ENCODE peak calls at places on chromosomes 13 and 19, in eight cellular contexts. J is esophagus squamous epithelium, T is testis, S is body of pancreas, V is ovary, I is transverse colon, W is stomach, U is breast epithelium. G is an unnamed sample.

GRCh38 chr13:78601124-78601885 is 2.0 kb downstream of the POU4F1 start:
- DNase-seq in J (no peak), T (peak), S (no peak), V (no peak), I (no peak), W (no peak), U (no peak), G (no peak)

GRCh38 chr13:44474122-44474910 is 100.7 kb downstream of the SERP2 start:
- DNase-seq in J (no peak), T (peak), S (no peak), V (no peak), I (no peak), W (no peak), U (no peak), G (no peak)

GRCh38 chr19:57620673-57621348 is 6.8 kb downstream of the ZNF134 start:
- DNase-seq in J (no peak), T (no peak), S (no peak), V (no peak), I (no peak), W (no peak), U (no peak), G (no peak)

GRCh38 chr13:32902898-32903297 is 113.3 kb upstream of the KL start:
- DNase-seq in J (no peak), T (peak), S (peak), V (peak), I (peak), W (peak), U (no peak), G (peak)

GRCh38 chr13:30193279-30194234 is 113.8 kb downstream of the KATNAL1 start:
- DNase-seq in J (no peak), T (no peak), S (no peak), V (no peak), I (no peak), W (no peak), U (no peak), G (no peak)

GRCh38 chr19:34555447-34555846 is 73.9 kb downstream of the WTIP start:
- DNase-seq in J (no peak), T (no peak), S (no peak), V (no peak), I (no peak), W (no peak), U (no peak), G (no peak)

GRCh38 chr13:34155931-34156607 is 338.1 kb downstream of the RFC3 start:
- DNase-seq in J (no peak), T (no peak), S (no peak), V (no peak), I (no peak), W (no peak), U (no peak), G (no peak)

GRCh38 chr19:10699650-10700335 is 1.4 kb upstream of the QTRT1 start:
- DNase-seq in J (no peak), T (peak), S (peak), V (no peak), I (peak), W (peak), U (no peak), G (no peak)

GRCh38 chr13:99898421-99898820 is 73.1 kb downstream of the ZIC5 start:
- DNase-seq in J (no peak), T (no peak), S (no peak), V (no peak), I (no peak), W (no peak), U (no peak), G (no peak)

GRCh38 chr13:31629085-31629785 is 110.1 kb upstream of the RXFP2 start:
- DNase-seq in J (no peak), T (no peak), S (no peak), V (no peak), I (no peak), W (no peak), U (no peak), G (no peak)

GRCh38 chr19:41373993-41374392 is 2.3 kb upstream of the TMEM91 start:
- DNase-seq in J (no peak), T (peak), S (peak), V (peak), I (peak), W (peak), U (peak), G (no peak)

GRCh38 chr13:30831515-30831914 is 74.6 kb upstream of the MEDAG start:
- DNase-seq in J (no peak), T (no peak), S (no peak), V (no peak), I (no peak), W (no peak), U (no peak), G (no peak)

GRCh38 chr13:75161804-75162203 is 320.2 kb downstream of the TBC1D4 start:
- DNase-seq in J (no peak), T (no peak), S (no peak), V (no peak), I (no peak), W (no peak), U (no peak), G (no peak)

GRCh38 chr13:103833453-103833852 is 767.2 kb upstream of the SLC10A2 start:
- DNase-seq in J (no peak), T (no peak), S (no peak), V (no peak), I (no peak), W (no peak), U (no peak), G (no peak)

GRCh38 chr19:33177417-33177976 is 16.6 kb upstream of the LRP3 start:
- DNase-seq in J (peak), T (peak), S (no peak), V (no peak), I (no peak), W (no peak), U (peak), G (no peak)

GRCh38 chr19:51122112-51122981 is 2.4 kb upstream of the SIGLEC9 start:
- DNase-seq in J (no peak), T (peak), S (no peak), V (no peak), I (no peak), W (no peak), U (no peak), G (no peak)

GRCh38 chr13:44007451-44007850 is 127.7 kb downstream of the LACC1 start:
- DNase-seq in J (no peak), T (peak), S (no peak), V (no peak), I (no peak), W (no peak), U (no peak), G (no peak)

GRCh38 chr13:49869514-49869913 is 66.6 kb downstream of the SPRYD7 start:
- DNase-seq in J (no peak), T (peak), S (no peak), V (no peak), I (no peak), W (no peak), U (no peak), G (no peak)

GRCh38 chr19:12789904-12790619 is 1.2 kb upstream of the JUNB start:
- DNase-seq in J (peak), T (peak), S (peak), V (peak), I (peak), W (peak), U (peak), G (peak)

GRCh38 chr19:16660763-16661479 is at the start of gene TMEM38A:
- DNase-seq in J (no peak), T (peak), S (peak), V (peak), I (peak), W (peak), U (peak), G (peak)

GRCh38 chr13:94712287-94712811 is at the start of gene SOX21:
- DNase-seq in J (no peak), T (no peak), S (no peak), V (no peak), I (no peak), W (no peak), U (no peak), G (no peak)

GRCh38 chr19:35533822-35534521 is 716 bp downstream of the GAPDHS start:
- DNase-seq in J (no peak), T (peak), S (peak), V (peak), I (peak), W (peak), U (no peak), G (no peak)

GRCh38 chr13:50512602-50513527 is 330.6 kb downstream of the DLEU7 start:
- DNase-seq in J (peak), T (peak), S (peak), V (peak), I (peak), W (peak), U (no peak), G (no peak)

GRCh38 chr13:102779426-102780159 is 6.0 kb upstream of the TEX30 start:
- DNase-seq in J (no peak), T (no peak), S (no peak), V (no peak), I (no peak), W (no peak), U (no peak), G (no peak)

GRCh38 chr13:113822266-113822665 is 41.6 kb downstream of the GAS6 start:
- DNase-seq in J (no peak), T (no peak), S (no peak), V (no peak), I (no peak), W (no peak), U (no peak), G (no peak)

GRCh38 chr13:113819731-113820715 is 43.9 kb downstream of the GAS6 start:
- DNase-seq in J (no peak), T (no peak), S (no peak), V (no peak), I (no peak), W (no peak), U (no peak), G (no peak)

GRCh38 chr13:113819341-113819730 is 44.5 kb downstream of the GAS6 start:
- DNase-seq in J (no peak), T (no peak), S (no peak), V (no peak), I (no peak), W (no peak), U (no peak), G (no peak)

GRCh38 chr13:113821847-113822246 is 42.0 kb downstream of the GAS6 start:
- DNase-seq in J (no peak), T (no peak), S (no peak), V (peak), I (no peak), W (no peak), U (no peak), G (no peak)

DNA sequence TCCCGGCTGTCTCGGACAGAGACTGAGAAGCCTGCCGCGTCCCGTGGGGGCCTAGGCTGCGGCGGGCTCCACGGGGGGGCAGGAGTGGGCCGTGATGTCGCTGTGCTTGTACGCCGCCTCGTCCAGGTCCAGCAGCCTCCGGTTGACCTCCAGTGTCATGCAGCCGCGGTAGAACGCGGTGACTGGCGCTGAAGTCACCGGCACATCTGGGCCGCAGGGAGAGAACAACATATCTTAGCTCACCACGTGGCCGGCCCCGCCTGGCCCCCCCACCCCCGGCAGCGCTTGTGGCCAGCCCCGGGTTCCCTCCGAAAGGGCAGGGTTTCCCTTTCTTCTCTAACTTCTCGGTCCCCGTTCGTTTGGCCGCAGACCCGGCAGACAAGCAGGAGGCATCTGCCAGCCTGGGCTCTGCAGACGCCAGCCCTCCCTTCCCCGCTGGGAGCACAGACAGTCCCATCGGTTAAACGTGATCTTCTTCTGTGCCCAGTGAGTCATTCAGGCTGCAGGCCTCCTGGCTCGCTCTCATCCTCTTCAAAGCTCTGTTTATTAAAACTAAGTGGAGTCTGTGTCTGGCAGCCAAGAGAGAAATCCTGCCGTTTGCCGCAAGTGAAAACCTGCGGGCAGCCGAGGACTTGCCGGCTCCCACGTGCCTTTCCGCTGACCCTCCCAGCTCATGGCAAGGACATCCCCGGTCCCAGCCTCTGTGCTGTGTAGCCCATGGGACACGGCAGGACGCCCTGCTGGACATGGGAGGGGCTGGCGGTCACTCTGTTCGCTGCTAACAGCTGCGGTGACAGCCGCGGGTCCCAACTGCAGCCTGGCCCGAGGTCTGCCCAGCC is 42.8 kb downstream of the GAS6 start:
- DNase-seq in J (no peak), T (peak), S (peak), V (peak), I (peak), W (no peak), U (peak), G (peak)
- TF ChIP-seq POLR2A in J (no peak), T (no peak), S (no peak), V (no peak), I (no peak), W (no peak), U (no peak), G (peak)

DNA sequence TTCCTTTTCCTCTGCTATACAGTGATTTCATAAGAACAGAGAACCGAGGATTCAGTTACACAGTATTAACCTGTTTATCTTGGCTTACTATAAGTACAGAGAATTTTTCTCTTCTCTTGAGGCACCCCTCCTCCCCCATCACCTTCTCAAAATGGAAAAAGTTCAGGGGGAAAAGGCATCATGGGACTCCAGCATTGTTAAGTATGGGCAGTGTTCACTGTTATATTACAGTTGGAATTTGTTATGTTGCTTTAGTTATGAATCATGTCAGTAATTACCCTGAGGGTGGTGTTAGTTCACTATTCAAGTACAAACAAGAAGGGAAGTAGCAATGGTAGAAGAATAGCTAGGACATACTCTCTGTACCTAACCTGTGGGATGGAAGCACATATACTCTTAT is 12.1 kb downstream of the LPAR6 start:
- DNase-seq in J (no peak), T (no peak), S (no peak), V (no peak), I (no peak), W (no peak), U (no peak), G (no peak)
- TF ChIP-seq CTCF in J (no peak), T (no peak), S (no peak), V (no peak), I (no peak), W (no peak), U (no peak), G (no peak)

GRCh38 chr19:49890349-49891311 is 6.1 kb downstream of the IL4I1 start:
- DNase-seq in J (no peak), T (peak), S (peak), V (peak), I (peak), W (peak), U (no peak), G (no peak)
- H3K4me3 ChIP-seq in J (peak), T (peak), S (no peak), V (peak), I (peak), W (peak), U (peak), G (peak)

DNA sequence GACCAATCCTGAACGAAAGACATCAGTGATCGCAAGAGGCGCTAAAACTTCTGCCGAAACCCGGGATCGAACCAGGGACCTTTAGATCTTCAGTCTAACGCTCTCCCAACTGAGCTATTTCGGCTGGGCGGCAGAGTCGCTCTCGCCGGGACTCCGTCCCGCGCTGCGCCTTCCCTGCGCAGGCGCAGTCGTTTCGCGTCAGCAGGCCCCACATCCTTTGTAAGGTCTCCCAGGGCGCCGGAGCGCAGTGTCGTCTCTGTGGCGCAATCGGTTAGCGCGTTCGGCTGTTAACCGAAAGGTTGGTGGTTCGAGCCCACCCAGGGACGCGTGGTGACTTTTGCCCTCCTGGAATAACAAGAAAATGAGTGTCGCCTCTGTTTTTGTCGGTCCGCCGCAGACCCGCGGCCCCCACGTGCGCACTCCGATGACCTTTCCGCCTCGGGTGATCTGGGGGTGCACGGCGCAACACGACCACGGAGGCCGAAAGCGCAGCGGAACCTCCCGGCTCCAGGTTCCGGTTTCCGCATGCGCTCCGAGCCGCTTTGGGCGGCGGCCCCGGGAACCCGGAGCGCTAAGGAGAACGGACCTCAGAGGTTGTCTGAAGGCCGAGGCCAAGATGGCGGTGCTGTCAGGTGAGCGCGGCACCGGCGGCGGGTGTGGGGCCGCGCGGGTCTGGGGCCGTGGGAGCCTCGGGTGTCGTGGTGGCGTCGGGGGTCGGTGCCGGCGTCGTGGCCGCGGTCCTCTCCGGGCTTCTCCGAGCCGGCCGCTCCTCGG is at the start of gene NDUFS7:
- DNase-seq in J (peak), T (peak), S (peak), V (peak), I (peak), W (peak), U (peak), G (peak)
- TF ChIP-seq POLR2A in J (peak), T (no peak), S (peak), V (peak), I (peak), W (no peak), U (no peak), G (peak)

GRCh38 chr19:4660181-4660791 is 9.9 kb downstream of the MYDGF start:
- DNase-seq in J (no peak), T (no peak), S (no peak), V (no peak), I (peak), W (peak), U (no peak), G (no peak)
- TF ChIP-seq CTCF in J (no peak), T (no peak), S (no peak), V (no peak), I (peak), W (no peak), U (no peak), G (no peak)

GRCh38 chr13:90502762-90503161 is 844.7 kb upstream of the MIR17HG start:
- DNase-seq in J (no peak), T (no peak), S (no peak), V (no peak), I (no peak), W (no peak), U (no peak), G (no peak)

GRCh38 chr13:90498096-90498495 is 849.4 kb upstream of the MIR17HG start:
- DNase-seq in J (no peak), T (no peak), S (no peak), V (no peak), I (no peak), W (no peak), U (no peak), G (no peak)

GRCh38 chr13:90502143-90502542 is 845.3 kb upstream of the MIR17HG start:
- DNase-seq in J (no peak), T (no peak), S (no peak), V (no peak), I (no peak), W (no peak), U (no peak), G (no peak)

GRCh38 chr13:90500569-90500968 is 846.9 kb upstream of the MIR17HG start:
- DNase-seq in J (no peak), T (no peak), S (no peak), V (no peak), I (no peak), W (no peak), U (no peak), G (no peak)

DNA sequence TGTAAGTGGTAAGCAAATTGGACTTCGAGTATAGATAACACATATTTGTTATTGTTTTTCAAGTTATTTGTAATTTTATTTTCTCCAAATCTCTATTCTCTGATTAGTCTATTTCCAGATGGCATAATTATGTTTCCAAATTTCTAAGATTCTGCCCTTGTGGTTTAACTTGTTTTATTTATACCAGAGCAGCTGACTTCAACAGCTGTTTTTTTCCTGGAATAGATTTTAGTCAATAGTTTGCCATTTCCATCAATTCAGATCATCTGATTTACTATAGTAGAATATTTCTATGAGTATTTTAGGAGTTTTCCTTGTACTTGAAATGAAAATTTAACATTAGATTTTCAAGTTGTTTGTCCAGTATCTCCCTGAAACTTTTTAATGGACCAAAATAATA is 848.7 kb upstream of the MIR17HG start:
- DNase-seq in J (no peak), T (no peak), S (no peak), V (no peak), I (no peak), W (no peak), U (no peak), G (no peak)
- H3K4me3 ChIP-seq in J (no peak), T (no peak), S (no peak), V (no peak), I (no peak), W (no peak), U (no peak), G (no peak)